ENCODE peak calls at places on chromosomes 6 and 20, in five cellular contexts. S is HCT116, T is K562, A is GM23338, Z is endothelial cell of umbilical vein. P is an unnamed sample.
A peak's percentile ranks its signal among the peaks of the same experiment; 100 is the strongest.

GRCh38 chr6:4180653-4181255 is 45.4 kb upstream of the ECI2 start:
- DNase-seq in S (peak; percentile 67), T (peak; percentile 64), A (peak; percentile 78), Z (peak; percentile 41), P (no peak)

GRCh38 chr6:139597781-139598368 is 223.4 kb upstream of the CITED2 start:
- DNase-seq in S (no peak), T (no peak), A (no peak), Z (peak; percentile 18), P (peak; percentile 68)

GRCh38 chr6:7846971-7847818 is 63.4 kb downstream of the TXNDC5 start:
- DNase-seq in S (no peak), T (no peak), A (peak; percentile 27), Z (peak; percentile 74), P (no peak)

GRCh38 chr20:61161649-61162210 is 90.3 kb upstream of the CDH4 start:
- DNase-seq in S (no peak), T (no peak), A (no peak), Z (no peak), P (no peak)

GRCh38 chr6:2875840-2876207 is 27.3 kb downstream of the SERPINB9 start:
- DNase-seq in S (no peak), T (no peak), A (peak; percentile 70), Z (peak; percentile 33), P (no peak)

GRCh38 chr6:16758163-16758975 is 2.9 kb downstream of the ATXN1 start:
- DNase-seq in S (no peak), T (peak; percentile 23), A (peak; percentile 51), Z (no peak), P (no peak)

GRCh38 chr6:16684896-16685554 is 76.2 kb downstream of the ATXN1 start:
- DNase-seq in S (peak; percentile 24), T (no peak), A (no peak), Z (no peak), P (no peak)

GRCh38 chr6:14775528-14775927 is 470.3 kb upstream of the JARID2 start:
- DNase-seq in S (no peak), T (no peak), A (no peak), Z (no peak), P (no peak)

GRCh38 chr6:153013438-153013837 is 10.9 kb upstream of the MTRF1L start:
- DNase-seq in S (no peak), T (no peak), A (no peak), Z (peak; percentile 62), P (no peak)

GRCh38 chr6:30206152-30206551 is 7.1 kb downstream of the TRIM26 start:
- DNase-seq in S (no peak), T (no peak), A (no peak), Z (no peak), P (no peak)

GRCh38 chr6:77123527-77123926 is 339.8 kb downstream of the HTR1B start:
- DNase-seq in S (no peak), T (no peak), A (no peak), Z (no peak), P (no peak)

GRCh38 chr6:97850458-97851218 is 567.6 kb upstream of the MMS22L start:
- DNase-seq in S (no peak), T (no peak), A (peak; percentile 44), Z (no peak), P (no peak)

GRCh38 chr20:43459022-43459942 is 1.6 kb downstream of the SRSF6 start:
- DNase-seq in S (no peak), T (peak; percentile 31), A (no peak), Z (peak; percentile 47), P (no peak)

GRCh38 chr20:15316556-15316955 is 979.1 kb upstream of the FLRT3 start:
- DNase-seq in S (no peak), T (no peak), A (no peak), Z (no peak), P (no peak)

GRCh38 chr6:16903470-16903869 is 142.2 kb upstream of the ATXN1 start:
- DNase-seq in S (no peak), T (no peak), A (no peak), Z (no peak), P (no peak)

GRCh38 chr20:8305449-8305978 is 173.4 kb downstream of the PLCB1 start:
- DNase-seq in S (peak; percentile 67), T (peak; percentile 34), A (peak; percentile 93), Z (peak; percentile 42), P (no peak)

GRCh38 chr6:144408151-144408550 is 123.0 kb downstream of the UTRN start:
- DNase-seq in S (no peak), T (no peak), A (peak; percentile 22), Z (no peak), P (no peak)

GRCh38 chr6:125640441-125641150 is 108.8 kb upstream of the HEY2 start:
- DNase-seq in S (no peak), T (no peak), A (no peak), Z (no peak), P (no peak)

GRCh38 chr6:165819394-165819793 is 156.4 kb upstream of the PDE10A start:
- DNase-seq in S (no peak), T (no peak), A (peak; percentile 41), Z (no peak), P (no peak)

GRCh38 chr6:150142657-150143501 is at the start of gene PPP1R14C:
- DNase-seq in S (no peak), T (peak; percentile 90), A (peak; percentile 82), Z (no peak), P (no peak)

GRCh38 chr20:4153251-4153650 is 137.9 kb upstream of the RNF24 start:
- DNase-seq in S (no peak), T (no peak), A (no peak), Z (no peak), P (no peak)

GRCh38 chr20:611843-612185 is 1.7 kb upstream of the TCF15 start:
- DNase-seq in S (no peak), T (no peak), A (peak; percentile 48), Z (peak; percentile 50), P (no peak)

GRCh38 chr6:141467881-141468280 is 664.8 kb upstream of the GJE1 start:
- DNase-seq in S (no peak), T (no peak), A (no peak), Z (no peak), P (no peak)

GRCh38 chr6:101393291-101394251 is at the start of gene GRIK2:
- DNase-seq in S (no peak), T (peak; percentile 14), A (peak; percentile 82), Z (peak; percentile 2), P (no peak)

GRCh38 chr20:13231031-13231752 is 10.1 kb downstream of the ISM1 start:
- DNase-seq in S (no peak), T (no peak), A (peak; percentile 60), Z (no peak), P (no peak)

DNA sequence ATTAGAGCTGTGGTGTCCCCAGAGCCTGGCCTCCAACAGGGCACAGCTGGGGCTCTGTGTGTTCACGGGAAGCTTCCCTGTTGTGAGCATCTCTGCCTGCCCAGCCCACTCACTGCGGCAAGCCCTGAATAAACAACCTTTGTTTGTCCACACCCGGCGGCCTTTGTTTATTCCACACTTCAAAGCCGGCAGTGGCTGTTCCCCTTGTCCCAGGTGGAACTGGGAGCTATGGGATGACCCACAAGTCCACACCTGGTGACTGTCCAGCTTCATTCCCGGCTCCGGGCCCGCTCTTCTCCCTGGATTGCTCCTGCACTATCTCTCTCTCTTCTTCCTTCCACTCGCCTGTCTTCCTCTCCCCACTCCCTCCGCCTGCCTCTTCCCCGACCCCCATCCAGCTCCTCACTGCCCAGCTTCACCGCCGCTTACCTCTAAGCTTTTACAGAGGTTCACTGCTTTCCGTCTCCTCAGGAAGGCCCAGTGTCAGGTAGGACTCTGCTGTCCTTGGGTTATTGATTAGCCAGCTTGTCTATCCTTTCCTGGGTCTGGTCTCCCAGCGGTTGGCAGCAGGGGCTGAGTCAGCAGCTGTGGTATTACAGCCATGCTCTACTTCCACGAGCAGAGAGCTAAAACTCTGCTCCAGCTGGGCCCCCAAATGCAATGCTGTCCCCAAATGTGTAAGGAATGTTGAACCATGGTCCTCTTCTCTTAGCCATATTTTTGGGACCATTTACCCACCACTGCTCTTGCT is 17.8 kb downstream of the DACT2 start:
- DNase-seq in S (no peak), T (no peak), A (peak; percentile 32), Z (no peak), P (no peak)
- H3K4me3 ChIP-seq in S (no peak overlapping the region), T (no peak overlapping the region), A (no peak overlapping the region), Z (no peak overlapping the region), P (peak overlapping the region; percentile 74)

DNA sequence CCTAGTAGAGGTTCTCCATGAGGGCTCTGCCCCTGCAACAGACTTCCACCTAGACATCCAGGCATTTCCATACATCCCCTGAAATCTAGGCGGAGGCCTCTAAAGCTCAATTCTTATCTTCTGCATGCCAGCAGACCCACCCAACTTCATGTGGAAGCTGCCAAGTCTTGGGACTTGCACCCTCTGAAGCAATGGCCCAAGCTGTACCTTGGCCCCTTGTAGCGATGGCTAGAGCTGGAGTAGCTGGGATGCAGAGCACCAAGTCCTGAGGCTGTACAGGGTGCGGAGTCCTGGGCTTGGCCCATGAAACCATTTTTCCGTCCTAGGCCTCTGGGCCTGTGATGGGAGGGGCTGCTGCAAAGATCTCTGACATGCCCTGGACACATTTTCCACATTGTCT is 17.4 kb upstream of the ELOVL5 start:
- DNase-seq in S (no peak), T (no peak), A (no peak), Z (no peak), P (no peak)
- TF ChIP-seq POLR2AphosphoS5 in S (no peak), T (no peak), A (no peak), Z (no peak), P (no peak)

GRCh38 chr20:64038579-64039292 is 2.8 kb downstream of the C20orf204 start:
- DNase-seq in S (peak; percentile 48), T (peak; percentile 84), A (peak; percentile 88), Z (peak; percentile 96), P (no peak)

GRCh38 chr20:64037498-64038213 is 1.7 kb downstream of the C20orf204 start:
- DNase-seq in S (no peak), T (peak; percentile 61), A (peak; percentile 48), Z (no peak), P (no peak)

GRCh38 chr20:64037199-64037497 is 1.2 kb downstream of the C20orf204 start:
- DNase-seq in S (no peak), T (no peak), A (no peak), Z (no peak), P (no peak)

GRCh38 chr20:64039293-64040160 is 3.5 kb downstream of the C20orf204 start:
- DNase-seq in S (no peak), T (peak; percentile 28), A (peak; percentile 49), Z (peak; percentile 35), P (no peak)

GRCh38 chr20:64038252-64038578 is 2.2 kb downstream of the C20orf204 start:
- DNase-seq in S (peak; percentile 13), T (peak; percentile 44), A (peak; percentile 40), Z (no peak), P (no peak)
- TF ChIP-seq EZH2 in S (no peak), T (no peak), A (no peak), Z (no peak), P (no peak)

DNA sequence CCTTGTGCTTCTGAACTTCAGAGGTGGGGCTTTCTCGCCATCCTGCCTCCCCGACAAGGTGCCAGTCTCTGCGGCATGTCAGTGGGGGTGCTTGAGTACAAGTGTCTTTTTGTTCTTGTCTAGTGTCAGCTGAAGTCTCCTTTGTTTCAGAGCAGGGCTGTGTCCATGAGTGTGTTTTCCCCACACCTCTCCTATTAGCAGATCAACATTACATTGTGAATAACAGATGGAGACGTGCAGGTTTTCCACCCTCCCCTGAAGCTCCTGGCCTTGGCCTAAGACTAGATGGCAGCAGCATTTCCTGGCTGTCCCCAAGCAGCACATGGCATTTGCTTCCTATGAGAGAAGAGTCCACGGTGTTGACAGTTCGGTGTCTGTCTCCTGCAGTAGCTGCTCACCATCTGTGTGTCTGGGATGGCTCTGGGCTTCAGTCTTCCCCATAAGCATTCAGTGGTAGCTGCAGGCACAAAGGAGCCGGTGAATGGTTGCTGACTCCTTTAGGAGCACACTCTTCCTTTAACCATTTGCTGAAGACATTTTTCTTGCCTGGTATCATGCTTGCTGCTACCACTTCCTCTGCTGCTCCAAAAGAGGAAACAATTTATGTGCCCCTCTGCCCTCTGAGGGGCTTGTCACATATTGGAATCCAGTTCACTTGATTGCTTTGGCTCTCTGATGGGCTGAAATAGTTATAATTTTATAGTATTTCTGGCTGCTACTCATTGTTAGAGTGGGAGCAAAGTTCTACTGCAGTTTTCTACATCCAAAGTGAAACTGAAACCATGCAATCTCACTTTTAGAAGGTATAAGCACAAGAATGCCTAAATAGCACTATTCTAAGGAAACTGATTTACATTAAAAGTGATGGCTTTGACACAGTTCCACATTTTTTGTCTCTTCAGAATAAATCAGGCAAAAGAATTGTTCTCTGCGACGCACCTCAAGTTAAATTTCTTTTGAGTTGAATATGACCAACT is 913.0 kb downstream of the C6orf118 start:
- DNase-seq in S (no peak), T (no peak), A (no peak), Z (peak; percentile 57), P (no peak)
- H3K4me3 ChIP-seq in S (no peak overlapping the region), T (no peak overlapping the region), A (no peak overlapping the region), Z (no peak overlapping the region), P (no peak overlapping the region)